ENCODE peak calls at places on chromosome 22, in five cellular contexts. One of them, this sample, is unnamed.
A peak's percentile ranks its signal among the peaks of the same experiment; 100 is the strongest.

GRCh38 chr22:20524004-20524481 is 16.6 kb downstream of the MED15 start:
- DNase-seq in stimulated activated CD8-positive, alpha-beta memory T cell treated with anti-CD3 and anti-CD28 coated beads, Interleukin-15, amount 100 ng/mL, for 24 hours: no peak
- DNase-seq in epithelial cell of esophagus: peak; percentile 39
- DNase-seq in heart left ventricle: no peak
- DNase-seq in COR-L47: peak; percentile 73
- DNase-seq in this sample: peak; percentile 49

GRCh38 chr22:20588092-20588842 is 80.9 kb downstream of the MED15 start:
- DNase-seq in epithelial cell of esophagus: no peak
- DNase-seq in COR-L47: no peak
- DNase-seq in heart left ventricle: no peak
- DNase-seq in stimulated activated CD8-positive, alpha-beta memory T cell treated with anti-CD3 and anti-CD28 coated beads, Interleukin-15, amount 100 ng/mL, for 24 hours: no peak
- DNase-seq in this sample: no peak

GRCh38 chr22:18987765-18988164 is 51.7 kb upstream of the PRODH start:
- DNase-seq in heart left ventricle: no peak
- DNase-seq in epithelial cell of esophagus: peak; percentile 25
- DNase-seq in stimulated activated CD8-positive, alpha-beta memory T cell treated with anti-CD3 and anti-CD28 coated beads, Interleukin-15, amount 100 ng/mL, for 24 hours: no peak
- DNase-seq in COR-L47: no peak
- DNase-seq in this sample: peak; percentile 11

GRCh38 chr22:20808844-20809243 is 34.9 kb downstream of the SERPIND1 start:
- DNase-seq in stimulated activated CD8-positive, alpha-beta memory T cell treated with anti-CD3 and anti-CD28 coated beads, Interleukin-15, amount 100 ng/mL, for 24 hours: no peak
- DNase-seq in heart left ventricle: no peak
- DNase-seq in epithelial cell of esophagus: no peak
- DNase-seq in COR-L47: no peak
- DNase-seq in this sample: no peak

GRCh38 chr22:22746963-22747933 is 102.8 kb downstream of the GGTLC2 start:
- DNase-seq in epithelial cell of esophagus: no peak
- DNase-seq in heart left ventricle: no peak
- DNase-seq in stimulated activated CD8-positive, alpha-beta memory T cell treated with anti-CD3 and anti-CD28 coated beads, Interleukin-15, amount 100 ng/mL, for 24 hours: no peak
- DNase-seq in COR-L47: no peak
- DNase-seq in this sample: no peak

GRCh38 chr22:29830585-29830984 is 7.5 kb downstream of the ASCC2 start:
- DNase-seq in heart left ventricle: peak; percentile 88
- DNase-seq in COR-L47: no peak
- DNase-seq in stimulated activated CD8-positive, alpha-beta memory T cell treated with anti-CD3 and anti-CD28 coated beads, Interleukin-15, amount 100 ng/mL, for 24 hours: no peak
- DNase-seq in epithelial cell of esophagus: no peak
- DNase-seq in this sample: no peak

GRCh38 chr22:22386602-22387385 is 121.7 kb downstream of the ZNF280B start:
- DNase-seq in heart left ventricle: no peak
- DNase-seq in COR-L47: no peak
- DNase-seq in stimulated activated CD8-positive, alpha-beta memory T cell treated with anti-CD3 and anti-CD28 coated beads, Interleukin-15, amount 100 ng/mL, for 24 hours: no peak
- DNase-seq in epithelial cell of esophagus: no peak
- DNase-seq in this sample: no peak

GRCh38 chr22:25027959-25028840 is 75.7 kb downstream of the KIAA1671 start:
- DNase-seq in epithelial cell of esophagus: peak; percentile 48
- DNase-seq in COR-L47: no peak
- DNase-seq in stimulated activated CD8-positive, alpha-beta memory T cell treated with anti-CD3 and anti-CD28 coated beads, Interleukin-15, amount 100 ng/mL, for 24 hours: no peak
- DNase-seq in heart left ventricle: peak; percentile 34
- DNase-seq in this sample: peak; percentile 63

GRCh38 chr22:40533712-40534378 is 102.7 kb downstream of the MRTFA start:
- DNase-seq in stimulated activated CD8-positive, alpha-beta memory T cell treated with anti-CD3 and anti-CD28 coated beads, Interleukin-15, amount 100 ng/mL, for 24 hours: no peak
- DNase-seq in heart left ventricle: no peak
- DNase-seq in epithelial cell of esophagus: peak; percentile 73
- DNase-seq in COR-L47: no peak
- DNase-seq in this sample: peak; percentile 28

GRCh38 chr22:37638351-37639069 is 959 bp upstream of the SH3BP1 start:
- DNase-seq in COR-L47: no peak
- DNase-seq in heart left ventricle: no peak
- DNase-seq in epithelial cell of esophagus: peak; percentile 39
- DNase-seq in stimulated activated CD8-positive, alpha-beta memory T cell treated with anti-CD3 and anti-CD28 coated beads, Interleukin-15, amount 100 ng/mL, for 24 hours: no peak
- DNase-seq in this sample: no peak

GRCh38 chr22:49934891-49935557 is 16.6 kb downstream of the CRELD2 start:
- DNase-seq in epithelial cell of esophagus: peak; percentile 36
- DNase-seq in COR-L47: peak; percentile 45
- DNase-seq in heart left ventricle: peak; percentile 93
- DNase-seq in stimulated activated CD8-positive, alpha-beta memory T cell treated with anti-CD3 and anti-CD28 coated beads, Interleukin-15, amount 100 ng/mL, for 24 hours: peak; percentile 81
- DNase-seq in this sample: peak; percentile 77

GRCh38 chr22:49012695-49013094 is 815.0 kb downstream of the BRD1 start:
- DNase-seq in stimulated activated CD8-positive, alpha-beta memory T cell treated with anti-CD3 and anti-CD28 coated beads, Interleukin-15, amount 100 ng/mL, for 24 hours: no peak
- DNase-seq in heart left ventricle: no peak
- DNase-seq in COR-L47: no peak
- DNase-seq in epithelial cell of esophagus: no peak
- DNase-seq in this sample: peak; percentile 15

GRCh38 chr22:44537016-44537936 is 39.2 kb upstream of the RTL6 start:
- DNase-seq in heart left ventricle: no peak
- DNase-seq in epithelial cell of esophagus: no peak
- DNase-seq in COR-L47: no peak
- DNase-seq in stimulated activated CD8-positive, alpha-beta memory T cell treated with anti-CD3 and anti-CD28 coated beads, Interleukin-15, amount 100 ng/mL, for 24 hours: no peak
- DNase-seq in this sample: no peak

GRCh38 chr22:36291831-36292740 is 39.2 kb downstream of the APOL1 start:
- DNase-seq in heart left ventricle: peak; percentile 23
- DNase-seq in COR-L47: no peak
- DNase-seq in stimulated activated CD8-positive, alpha-beta memory T cell treated with anti-CD3 and anti-CD28 coated beads, Interleukin-15, amount 100 ng/mL, for 24 hours: no peak
- DNase-seq in epithelial cell of esophagus: no peak
- DNase-seq in this sample: no peak

GRCh38 chr22:32693102-32693501 is 108.4 kb upstream of the TIMP3 start:
- DNase-seq in epithelial cell of esophagus: no peak
- DNase-seq in COR-L47: no peak
- DNase-seq in heart left ventricle: no peak
- DNase-seq in stimulated activated CD8-positive, alpha-beta memory T cell treated with anti-CD3 and anti-CD28 coated beads, Interleukin-15, amount 100 ng/mL, for 24 hours: no peak
- DNase-seq in this sample: no peak

GRCh38 chr22:25757686-25758085 is 15.7 kb downstream of the MYO18B start:
- DNase-seq in stimulated activated CD8-positive, alpha-beta memory T cell treated with anti-CD3 and anti-CD28 coated beads, Interleukin-15, amount 100 ng/mL, for 24 hours: no peak
- DNase-seq in heart left ventricle: no peak
- DNase-seq in COR-L47: no peak
- DNase-seq in epithelial cell of esophagus: peak; percentile 87
- DNase-seq in this sample: no peak

GRCh38 chr22:49448546-49448945 is 379.1 kb downstream of the BRD1 start:
- DNase-seq in COR-L47: no peak
- DNase-seq in stimulated activated CD8-positive, alpha-beta memory T cell treated with anti-CD3 and anti-CD28 coated beads, Interleukin-15, amount 100 ng/mL, for 24 hours: no peak
- DNase-seq in heart left ventricle: no peak
- DNase-seq in epithelial cell of esophagus: no peak
- DNase-seq in this sample: peak; percentile 44

GRCh38 chr22:39678862-39679490 is 108.4 kb downstream of the CACNA1I start:
- DNase-seq in COR-L47: no peak
- DNase-seq in epithelial cell of esophagus: no peak
- DNase-seq in heart left ventricle: no peak
- DNase-seq in stimulated activated CD8-positive, alpha-beta memory T cell treated with anti-CD3 and anti-CD28 coated beads, Interleukin-15, amount 100 ng/mL, for 24 hours: no peak
- DNase-seq in this sample: no peak

GRCh38 chr22:42280140-42280539 is 9.7 kb upstream of the TCF20 start:
- DNase-seq in COR-L47: no peak
- DNase-seq in epithelial cell of esophagus: no peak
- DNase-seq in stimulated activated CD8-positive, alpha-beta memory T cell treated with anti-CD3 and anti-CD28 coated beads, Interleukin-15, amount 100 ng/mL, for 24 hours: no peak
- DNase-seq in heart left ventricle: no peak
- DNase-seq in this sample: no peak

GRCh38 chr22:43331064-43331435 is 12.1 kb downstream of the SCUBE1 start:
- DNase-seq in epithelial cell of esophagus: no peak
- DNase-seq in stimulated activated CD8-positive, alpha-beta memory T cell treated with anti-CD3 and anti-CD28 coated beads, Interleukin-15, amount 100 ng/mL, for 24 hours: no peak
- DNase-seq in heart left ventricle: no peak
- DNase-seq in COR-L47: no peak
- DNase-seq in this sample: no peak

GRCh38 chr22:17272511-17272991 is 53.3 kb upstream of the ADA2 start:
- DNase-seq in stimulated activated CD8-positive, alpha-beta memory T cell treated with anti-CD3 and anti-CD28 coated beads, Interleukin-15, amount 100 ng/mL, for 24 hours: no peak
- DNase-seq in epithelial cell of esophagus: no peak
- DNase-seq in COR-L47: no peak
- DNase-seq in heart left ventricle: no peak
- DNase-seq in this sample: no peak

GRCh38 chr22:38222797-38223119 is 21.0 kb downstream of the MAFF start:
- DNase-seq in COR-L47: no peak
- DNase-seq in epithelial cell of esophagus: peak; percentile 83
- DNase-seq in heart left ventricle: no peak
- DNase-seq in stimulated activated CD8-positive, alpha-beta memory T cell treated with anti-CD3 and anti-CD28 coated beads, Interleukin-15, amount 100 ng/mL, for 24 hours: no peak
- DNase-seq in this sample: no peak

GRCh38 chr22:38072322-38073149 is 11.4 kb downstream of the SLC16A8 start:
- DNase-seq in stimulated activated CD8-positive, alpha-beta memory T cell treated with anti-CD3 and anti-CD28 coated beads, Interleukin-15, amount 100 ng/mL, for 24 hours: no peak
- DNase-seq in COR-L47: no peak
- DNase-seq in heart left ventricle: peak; percentile 20
- DNase-seq in epithelial cell of esophagus: no peak
- DNase-seq in this sample: no peak

GRCh38 chr22:37559901-37560681 is at the start of gene CDC42EP1:
- DNase-seq in COR-L47: no peak
- DNase-seq in stimulated activated CD8-positive, alpha-beta memory T cell treated with anti-CD3 and anti-CD28 coated beads, Interleukin-15, amount 100 ng/mL, for 24 hours: no peak
- DNase-seq in epithelial cell of esophagus: peak; percentile 57
- DNase-seq in heart left ventricle: peak; percentile 68
- DNase-seq in this sample: peak; percentile 60

GRCh38 chr22:20117656-20118571 is 888 bp upstream of the TRMT2A start:
- DNase-seq in heart left ventricle: no peak
- DNase-seq in stimulated activated CD8-positive, alpha-beta memory T cell treated with anti-CD3 and anti-CD28 coated beads, Interleukin-15, amount 100 ng/mL, for 24 hours: peak; percentile 52
- DNase-seq in COR-L47: no peak
- DNase-seq in epithelial cell of esophagus: peak; percentile 46
- DNase-seq in this sample: no peak